ENCODE peak calls at places on chromosomes 11 and 22, in nine cellular contexts. K is spleen, O is AG04450, Y is tibial artery, A is aorta, X is thoracic aorta, V is prostate gland, W is cardiac muscle cell, D is substantia nigra. I is an unnamed sample.

GRCh38 chr22:29673361-29673760 is 46.4 kb upstream of the CABP7 start:
- DNase-seq in K (no peak), O (no peak), Y (no peak), A (no peak), X (no peak), V (no peak), W (no peak), D (no peak), I (no peak)

GRCh38 chr22:27239520-27239919 is 562.0 kb downstream of the MN1 start:
- DNase-seq in K (no peak), O (no peak), Y (no peak), A (no peak), X (no peak), V (no peak), W (no peak), D (no peak), I (no peak)

GRCh38 chr11:114058026-114058706 is 1.3 kb upstream of the ZBTB16 start:
- DNase-seq in K (no peak), O (no peak), Y (no peak), A (peak; percentile 89), X (no peak), V (no peak), W (peak; percentile 57), D (no peak), I (no peak)

GRCh38 chr22:37563153-37564081 is 3.1 kb downstream of the CDC42EP1 start:
- DNase-seq in K (no peak), O (peak; percentile 85), Y (peak; percentile 91), A (peak; percentile 91), X (peak; percentile 85), V (peak; percentile 63), W (no peak), D (peak; percentile 81), I (peak; percentile 68)

GRCh38 chr11:235180-235997 is 753 bp downstream of the SIRT3 start:
- DNase-seq in K (no peak), O (no peak), Y (no peak), A (peak; percentile 42), X (no peak), V (no peak), W (no peak), D (no peak), I (no peak)

GRCh38 chr22:35214968-35215367 is 42.3 kb upstream of the HMGXB4 start:
- DNase-seq in K (no peak), O (no peak), Y (no peak), A (no peak), X (no peak), V (no peak), W (no peak), D (no peak), I (no peak)

GRCh38 chr22:38415561-38416321 is 39.3 kb downstream of the KCNJ4 start:
- DNase-seq in K (peak; percentile 64), O (no peak), Y (no peak), A (peak; percentile 51), X (no peak), V (no peak), W (no peak), D (no peak), I (no peak)

GRCh38 chr11:44243086-44243485 is 66.9 kb downstream of the ALX4 start:
- DNase-seq in K (no peak), O (no peak), Y (no peak), A (no peak), X (no peak), V (no peak), W (peak; percentile 28), D (no peak), I (no peak)

GRCh38 chr22:49536571-49537131 is 291.0 kb downstream of the BRD1 start:
- DNase-seq in K (peak; percentile 30), O (no peak), Y (peak; percentile 11), A (peak; percentile 38), X (no peak), V (no peak), W (no peak), D (no peak), I (no peak)

GRCh38 chr22:49727881-49728563 is 99.7 kb downstream of the BRD1 start:
- DNase-seq in K (no peak), O (no peak), Y (no peak), A (no peak), X (no peak), V (no peak), W (no peak), D (no peak), I (no peak)

GRCh38 chr11:115497303-115497702 is 6.9 kb downstream of the CADM1 start:
- DNase-seq in K (no peak), O (no peak), Y (no peak), A (no peak), X (no peak), V (no peak), W (no peak), D (no peak), I (no peak)

GRCh38 chr11:79028214-79028613 is 412.6 kb downstream of the TENM4 start:
- DNase-seq in K (no peak), O (no peak), Y (no peak), A (no peak), X (no peak), V (no peak), W (no peak), D (no peak), I (no peak)

GRCh38 chr11:132080121-132080520 is 709.7 kb downstream of the NTM start:
- DNase-seq in K (no peak), O (no peak), Y (no peak), A (no peak), X (no peak), V (no peak), W (no peak), D (no peak), I (no peak)

GRCh38 chr11:132084433-132084832 is 714.0 kb downstream of the NTM start:
- DNase-seq in K (no peak), O (no peak), Y (no peak), A (no peak), X (no peak), V (no peak), W (no peak), D (no peak), I (no peak)

GRCh38 chr11:132078677-132079076 is 708.3 kb downstream of the NTM start:
- DNase-seq in K (no peak), O (no peak), Y (no peak), A (no peak), X (no peak), V (no peak), W (no peak), D (no peak), I (no peak)

GRCh38 chr11:132078230-132078629 is 707.8 kb downstream of the NTM start:
- DNase-seq in K (no peak), O (no peak), Y (no peak), A (no peak), X (no peak), V (no peak), W (no peak), D (no peak), I (no peak)

GRCh38 chr11:132082566-132082965 is 712.2 kb downstream of the NTM start:
- DNase-seq in K (no peak), O (no peak), Y (no peak), A (no peak), X (no peak), V (no peak), W (no peak), D (no peak), I (no peak)
- H3K27ac ChIP-seq in K (no peak overlapping the region), O (no peak overlapping the region), Y (no peak overlapping the region), A (no peak overlapping the region), X (no peak overlapping the region), V (no peak overlapping the region), W (no peak overlapping the region), D (no peak overlapping the region), I (no peak overlapping the region)

GRCh38 chr11:109972939-109973338 is 120.3 kb upstream of the ZC3H12C start:
- DNase-seq in K (no peak), O (no peak), Y (no peak), A (no peak), X (no peak), V (no peak), W (no peak), D (no peak), I (no peak)
- H3K27ac ChIP-seq in K (no peak overlapping the region), O (no peak overlapping the region), Y (no peak overlapping the region), A (no peak overlapping the region), X (no peak overlapping the region), V (no peak overlapping the region), W (no peak overlapping the region), D (no peak overlapping the region), I (no peak overlapping the region)

DNA sequence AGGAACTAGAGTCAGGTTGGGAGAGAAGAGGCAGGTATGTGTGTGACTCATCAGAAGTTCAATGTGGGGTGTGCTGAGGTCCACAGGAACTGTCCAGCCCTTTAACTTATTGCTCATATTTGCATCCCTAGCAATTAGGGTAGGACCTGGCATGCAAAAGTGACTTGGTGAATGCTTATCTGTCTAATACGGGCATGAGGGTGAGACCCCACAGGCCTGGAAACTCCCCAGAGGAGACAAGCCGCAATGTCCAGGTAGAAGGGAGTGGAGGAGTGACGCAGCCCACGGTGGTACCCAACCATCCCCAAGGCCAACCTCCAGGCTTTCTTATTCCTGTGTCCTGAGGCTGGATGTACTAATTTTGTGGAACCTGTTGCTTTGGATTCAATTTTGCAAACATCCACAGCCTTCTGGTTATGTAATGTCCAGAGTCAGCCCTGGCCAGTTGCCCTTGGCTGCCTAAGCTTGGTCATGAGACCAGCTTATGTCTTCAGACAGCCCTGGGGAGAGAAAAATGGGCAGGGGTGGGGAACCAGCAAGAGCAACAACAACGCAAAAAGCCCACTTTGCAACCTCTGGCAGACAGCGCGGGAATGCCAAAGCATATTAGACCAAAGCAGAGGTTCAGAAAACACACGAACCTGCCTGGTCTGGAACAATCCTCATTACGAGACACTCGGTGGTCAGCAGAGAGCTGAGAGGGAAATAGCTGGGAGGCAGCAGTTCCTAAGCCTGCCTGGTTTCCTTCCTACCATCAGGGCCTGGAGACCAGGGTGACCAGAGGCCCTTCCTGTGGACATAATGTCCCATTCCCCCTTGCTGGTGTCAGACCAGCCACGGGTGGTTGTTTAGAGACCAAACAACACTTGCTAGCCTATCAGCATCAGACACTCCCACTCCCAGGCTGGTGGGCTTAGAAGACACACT is 49.3 kb downstream of the TIMP3 start:
- DNase-seq in K (no peak), O (no peak), Y (peak; percentile 95), A (peak; percentile 89), X (no peak), V (no peak), W (no peak), D (no peak), I (peak; percentile 84)
- H3K27ac ChIP-seq in K (no peak overlapping the region), O (peak overlapping the region; percentile 12), Y (peak overlapping the region; percentile 96), A (peak overlapping the region; percentile 68), X (peak overlapping the region; percentile 81), V (peak overlapping the region; percentile 72), W (no peak overlapping the region), D (peak overlapping the region; percentile 24), I (peak overlapping the region; percentile 85)

GRCh38 chr22:40001104-40001503 is 6.3 kb downstream of the FAM83F start:
- DNase-seq in K (no peak), O (no peak), Y (no peak), A (peak; percentile 22), X (no peak), V (no peak), W (no peak), D (no peak), I (no peak)

GRCh38 chr22:40000171-40000570 is 5.4 kb downstream of the FAM83F start:
- DNase-seq in K (no peak), O (no peak), Y (no peak), A (peak; percentile 27), X (no peak), V (no peak), W (no peak), D (no peak), I (no peak)

GRCh38 chr22:39999144-39999757 is 4.5 kb downstream of the FAM83F start:
- DNase-seq in K (no peak), O (no peak), Y (no peak), A (peak; percentile 60), X (no peak), V (no peak), W (no peak), D (no peak), I (no peak)

GRCh38 chr22:40002935-40003715 is 8.4 kb downstream of the FAM83F start:
- DNase-seq in K (no peak), O (no peak), Y (no peak), A (peak; percentile 53), X (no peak), V (no peak), W (no peak), D (no peak), I (no peak)

GRCh38 chr22:40001800-40002577 is 7.2 kb downstream of the FAM83F start:
- DNase-seq in K (no peak), O (no peak), Y (no peak), A (peak; percentile 42), X (no peak), V (no peak), W (no peak), D (no peak), I (no peak)
- H3K27ac ChIP-seq in K (no peak overlapping the region), O (no peak overlapping the region), Y (no peak overlapping the region), A (no peak overlapping the region), X (no peak overlapping the region), V (peak overlapping the region; percentile 16), W (no peak overlapping the region), D (no peak overlapping the region), I (peak overlapping the region; percentile 76)